ENCODE peak calls at places on chromosomes 3 and 15, in five cellular contexts. One of them, this sample, is unnamed.

GRCh38 chr3:129063841-129064482 is 3.4 kb downstream of the GP9 start:
- DNase-seq in stimulated activated CD8-positive, alpha-beta memory T cell treated with anti-CD3 and anti-CD28 coated beads, Interleukin-2, amount 100 ng/mL, for 1 hour: no peak
- DNase-seq in fibroblast of the conjunctiva: no peak
- DNase-seq in activated naive CD8-positive, alpha-beta T cell treated with anti-CD3 and anti-CD28 coated beads for 36 hours: no peak
- DNase-seq in breast epithelium: no peak
- DNase-seq in this sample: no peak

GRCh38 chr3:141845407-141846049 is 30.9 kb upstream of the ATP1B3 start:
- DNase-seq in stimulated activated CD8-positive, alpha-beta memory T cell treated with anti-CD3 and anti-CD28 coated beads, Interleukin-2, amount 100 ng/mL, for 1 hour: no peak
- DNase-seq in fibroblast of the conjunctiva: no peak
- DNase-seq in activated naive CD8-positive, alpha-beta T cell treated with anti-CD3 and anti-CD28 coated beads for 36 hours: peak
- DNase-seq in breast epithelium: no peak
- DNase-seq in this sample: no peak

GRCh38 chr15:78838480-78838879 is 27.2 kb upstream of the ADAMTS7 start:
- DNase-seq in stimulated activated CD8-positive, alpha-beta memory T cell treated with anti-CD3 and anti-CD28 coated beads, Interleukin-2, amount 100 ng/mL, for 1 hour: no peak
- DNase-seq in fibroblast of the conjunctiva: peak
- DNase-seq in activated naive CD8-positive, alpha-beta T cell treated with anti-CD3 and anti-CD28 coated beads for 36 hours: no peak
- DNase-seq in breast epithelium: no peak
- DNase-seq in this sample: peak

GRCh38 chr3:115040673-115041286 is 106.3 kb downstream of the ZBTB20 start:
- DNase-seq in stimulated activated CD8-positive, alpha-beta memory T cell treated with anti-CD3 and anti-CD28 coated beads, Interleukin-2, amount 100 ng/mL, for 1 hour: peak
- DNase-seq in fibroblast of the conjunctiva: peak
- DNase-seq in activated naive CD8-positive, alpha-beta T cell treated with anti-CD3 and anti-CD28 coated beads for 36 hours: peak
- DNase-seq in breast epithelium: no peak
- DNase-seq in this sample: peak

GRCh38 chr3:13025090-13025489 is 48.1 kb downstream of the IQSEC1 start:
- DNase-seq in stimulated activated CD8-positive, alpha-beta memory T cell treated with anti-CD3 and anti-CD28 coated beads, Interleukin-2, amount 100 ng/mL, for 1 hour: no peak
- DNase-seq in fibroblast of the conjunctiva: no peak
- DNase-seq in activated naive CD8-positive, alpha-beta T cell treated with anti-CD3 and anti-CD28 coated beads for 36 hours: no peak
- DNase-seq in breast epithelium: no peak
- DNase-seq in this sample: peak

GRCh38 chr3:46649436-46649835 is 37.1 kb downstream of the FAM240A start:
- DNase-seq in stimulated activated CD8-positive, alpha-beta memory T cell treated with anti-CD3 and anti-CD28 coated beads, Interleukin-2, amount 100 ng/mL, for 1 hour: no peak
- DNase-seq in fibroblast of the conjunctiva: no peak
- DNase-seq in activated naive CD8-positive, alpha-beta T cell treated with anti-CD3 and anti-CD28 coated beads for 36 hours: no peak
- DNase-seq in breast epithelium: no peak
- DNase-seq in this sample: no peak

GRCh38 chr15:88142141-88142540 is 114.4 kb downstream of the NTRK3 start:
- DNase-seq in stimulated activated CD8-positive, alpha-beta memory T cell treated with anti-CD3 and anti-CD28 coated beads, Interleukin-2, amount 100 ng/mL, for 1 hour: no peak
- DNase-seq in fibroblast of the conjunctiva: no peak
- DNase-seq in activated naive CD8-positive, alpha-beta T cell treated with anti-CD3 and anti-CD28 coated beads for 36 hours: no peak
- DNase-seq in breast epithelium: no peak
- DNase-seq in this sample: no peak

GRCh38 chr15:49075876-49076275 is 29.6 kb upstream of the SECISBP2L start:
- DNase-seq in stimulated activated CD8-positive, alpha-beta memory T cell treated with anti-CD3 and anti-CD28 coated beads, Interleukin-2, amount 100 ng/mL, for 1 hour: no peak
- DNase-seq in fibroblast of the conjunctiva: no peak
- DNase-seq in activated naive CD8-positive, alpha-beta T cell treated with anti-CD3 and anti-CD28 coated beads for 36 hours: no peak
- DNase-seq in breast epithelium: no peak
- DNase-seq in this sample: peak

GRCh38 chr3:88195951-88196434 is 46.2 kb downstream of the C3orf38 start:
- DNase-seq in stimulated activated CD8-positive, alpha-beta memory T cell treated with anti-CD3 and anti-CD28 coated beads, Interleukin-2, amount 100 ng/mL, for 1 hour: no peak
- DNase-seq in fibroblast of the conjunctiva: peak
- DNase-seq in activated naive CD8-positive, alpha-beta T cell treated with anti-CD3 and anti-CD28 coated beads for 36 hours: peak
- DNase-seq in breast epithelium: no peak
- DNase-seq in this sample: peak

GRCh38 chr15:35308802-35309201 is 223.7 kb upstream of the NANOGP8 start:
- DNase-seq in stimulated activated CD8-positive, alpha-beta memory T cell treated with anti-CD3 and anti-CD28 coated beads, Interleukin-2, amount 100 ng/mL, for 1 hour: no peak
- DNase-seq in fibroblast of the conjunctiva: peak
- DNase-seq in activated naive CD8-positive, alpha-beta T cell treated with anti-CD3 and anti-CD28 coated beads for 36 hours: no peak
- DNase-seq in breast epithelium: no peak
- DNase-seq in this sample: peak

GRCh38 chr15:84669726-84670125 is 11.7 kb upstream of the NMB start:
- DNase-seq in stimulated activated CD8-positive, alpha-beta memory T cell treated with anti-CD3 and anti-CD28 coated beads, Interleukin-2, amount 100 ng/mL, for 1 hour: no peak
- DNase-seq in fibroblast of the conjunctiva: peak
- DNase-seq in activated naive CD8-positive, alpha-beta T cell treated with anti-CD3 and anti-CD28 coated beads for 36 hours: peak
- DNase-seq in breast epithelium: no peak
- DNase-seq in this sample: no peak

GRCh38 chr3:190543656-190544055 is 29.8 kb downstream of the IL1RAP start:
- DNase-seq in stimulated activated CD8-positive, alpha-beta memory T cell treated with anti-CD3 and anti-CD28 coated beads, Interleukin-2, amount 100 ng/mL, for 1 hour: no peak
- DNase-seq in fibroblast of the conjunctiva: no peak
- DNase-seq in activated naive CD8-positive, alpha-beta T cell treated with anti-CD3 and anti-CD28 coated beads for 36 hours: no peak
- DNase-seq in breast epithelium: no peak
- DNase-seq in this sample: no peak

GRCh38 chr15:74428970-74429783 is 4.6 kb downstream of the SEMA7A start:
- DNase-seq in stimulated activated CD8-positive, alpha-beta memory T cell treated with anti-CD3 and anti-CD28 coated beads, Interleukin-2, amount 100 ng/mL, for 1 hour: no peak
- DNase-seq in fibroblast of the conjunctiva: no peak
- DNase-seq in activated naive CD8-positive, alpha-beta T cell treated with anti-CD3 and anti-CD28 coated beads for 36 hours: no peak
- DNase-seq in breast epithelium: no peak
- DNase-seq in this sample: no peak

GRCh38 chr3:12963869-12964712 is 109.1 kb downstream of the IQSEC1 start:
- DNase-seq in stimulated activated CD8-positive, alpha-beta memory T cell treated with anti-CD3 and anti-CD28 coated beads, Interleukin-2, amount 100 ng/mL, for 1 hour: no peak
- DNase-seq in fibroblast of the conjunctiva: no peak
- DNase-seq in activated naive CD8-positive, alpha-beta T cell treated with anti-CD3 and anti-CD28 coated beads for 36 hours: no peak
- DNase-seq in breast epithelium: no peak
- DNase-seq in this sample: peak

GRCh38 chr3:197362086-197362485 is 63.7 kb upstream of the DLG1 start:
- DNase-seq in stimulated activated CD8-positive, alpha-beta memory T cell treated with anti-CD3 and anti-CD28 coated beads, Interleukin-2, amount 100 ng/mL, for 1 hour: no peak
- DNase-seq in fibroblast of the conjunctiva: no peak
- DNase-seq in activated naive CD8-positive, alpha-beta T cell treated with anti-CD3 and anti-CD28 coated beads for 36 hours: no peak
- DNase-seq in breast epithelium: no peak
- DNase-seq in this sample: peak

This sample was measured in LHCN-M2.